ENCODE peak calls at places on chromosomes 2 and 18, in four cellular contexts. V, R, L and G are unnamed samples.

GRCh38 chr2:23926289-23926749 is 604 bp downstream of the ATAD2B start:
- DNase-seq in L (no peak), R (peak), V (no peak), G (peak)

GRCh38 chr2:72128843-72129227 is 18.8 kb downstream of the CYP26B1 start:
- DNase-seq in V (no peak), L (no peak), R (no peak), G (peak)

GRCh38 chr2:240250985-240251847 is 110.8 kb upstream of the OTOS start:
- DNase-seq in L (no peak), V (no peak), R (no peak), G (peak)

GRCh38 chr2:110674620-110675555 is 3.0 kb downstream of the BUB1 start:
- DNase-seq in R (no peak), L (no peak), V (no peak), G (no peak)

GRCh38 chr2:9474361-9475117 is at the start of gene IAH1:
- DNase-seq in L (peak), R (peak), V (no peak), G (peak)

GRCh38 chr2:42567806-42568429 is 514 bp upstream of the MTA3 start:
- DNase-seq in R (no peak), V (no peak), L (no peak), G (peak)

GRCh38 chr2:113754989-113755689 is 1.3 kb downstream of the SLC35F5 start:
- DNase-seq in V (no peak), L (no peak), R (no peak), G (no peak)

GRCh38 chr2:238685713-238686112 is 162.2 kb upstream of the TWIST2 start:
- DNase-seq in L (no peak), V (no peak), R (no peak), G (no peak)

GRCh38 chr2:109663721-109664120 is 49.6 kb downstream of the SOWAHC start:
- DNase-seq in V (peak), R (no peak), L (no peak), G (no peak)

GRCh38 chr18:13418013-13418710 is 199.6 kb downstream of the LDLRAD4 start:
- DNase-seq in L (no peak), R (no peak), V (no peak), G (no peak)

GRCh38 chr18:54904521-54904920 is 54.7 kb downstream of the CCDC68 start:
- DNase-seq in R (no peak), L (no peak), V (no peak), G (no peak)

GRCh38 chr2:53053958-53054357 is 713.6 kb upstream of the CHAC2 start:
- DNase-seq in L (no peak), V (no peak), R (no peak), G (no peak)